ENCODE peak calls at places on chromosomes 16 and 17, in seven cellular contexts. One of them, this sample, is unnamed.

GRCh38 chr17:28521296-28522085 is 15.3 kb downstream of the FOXN1 start:
- DNase-seq in mucosa of gallbladder: no peak
- DNase-seq in foreskin keratinocyte: no peak
- DNase-seq in fibroblast of lung: no peak
- DNase-seq in brain microvascular endothelial cell: no peak
- DNase-seq in amniotic stem cell: no peak
- DNase-seq in nephron progenitor cell: peak
- DNase-seq in this sample: no peak

GRCh38 chr17:72614871-72615626 is 477.4 kb downstream of the SLC39A11 start:
- DNase-seq in amniotic stem cell: no peak
- DNase-seq in brain microvascular endothelial cell: peak
- DNase-seq in foreskin keratinocyte: no peak
- DNase-seq in mucosa of gallbladder: peak
- DNase-seq in fibroblast of lung: peak
- DNase-seq in nephron progenitor cell: peak
- DNase-seq in this sample: peak

GRCh38 chr16:30115238-30115637 is 1.9 kb upstream of the GDPD3 start:
- DNase-seq in fibroblast of lung: no peak
- DNase-seq in foreskin keratinocyte: no peak
- DNase-seq in mucosa of gallbladder: peak
- DNase-seq in nephron progenitor cell: no peak
- DNase-seq in amniotic stem cell: no peak
- DNase-seq in brain microvascular endothelial cell: no peak
- DNase-seq in this sample: no peak

GRCh38 chr17:41413353-41413752 is 11.0 kb downstream of the KRT37 start:
- DNase-seq in mucosa of gallbladder: no peak
- DNase-seq in amniotic stem cell: no peak
- DNase-seq in fibroblast of lung: peak
- DNase-seq in brain microvascular endothelial cell: no peak
- DNase-seq in foreskin keratinocyte: no peak
- DNase-seq in nephron progenitor cell: no peak
- DNase-seq in this sample: no peak

GRCh38 chr17:38534498-38534885 is 71.3 kb downstream of the SRCIN1 start:
- DNase-seq in fibroblast of lung: no peak
- DNase-seq in mucosa of gallbladder: no peak
- DNase-seq in amniotic stem cell: no peak
- DNase-seq in brain microvascular endothelial cell: no peak
- DNase-seq in nephron progenitor cell: no peak
- DNase-seq in foreskin keratinocyte: no peak
- DNase-seq in this sample: no peak

GRCh38 chr17:43801844-43802243 is 21.6 kb downstream of the CFAP97D1 start:
- DNase-seq in foreskin keratinocyte: no peak
- DNase-seq in fibroblast of lung: no peak
- DNase-seq in amniotic stem cell: no peak
- DNase-seq in nephron progenitor cell: no peak
- DNase-seq in brain microvascular endothelial cell: no peak
- DNase-seq in mucosa of gallbladder: no peak
- DNase-seq in this sample: no peak

GRCh38 chr16:10895053-10895946 is 18.3 kb downstream of the CIITA start:
- DNase-seq in nephron progenitor cell: peak
- DNase-seq in foreskin keratinocyte: no peak
- DNase-seq in brain microvascular endothelial cell: peak
- DNase-seq in fibroblast of lung: peak
- DNase-seq in amniotic stem cell: peak
- DNase-seq in mucosa of gallbladder: peak
- DNase-seq in this sample: no peak

GRCh38 chr16:80174416-80174815 is 366.4 kb upstream of the DYNLRB2 start:
- DNase-seq in amniotic stem cell: peak
- DNase-seq in mucosa of gallbladder: no peak
- DNase-seq in brain microvascular endothelial cell: peak
- DNase-seq in fibroblast of lung: peak
- DNase-seq in foreskin keratinocyte: peak
- DNase-seq in nephron progenitor cell: no peak
- DNase-seq in this sample: peak

GRCh38 chr16:30068750-30069574 is 3.4 kb downstream of the ALDOA start:
- DNase-seq in mucosa of gallbladder: no peak
- DNase-seq in nephron progenitor cell: no peak
- DNase-seq in brain microvascular endothelial cell: no peak
- DNase-seq in amniotic stem cell: no peak
- DNase-seq in foreskin keratinocyte: no peak
- DNase-seq in fibroblast of lung: no peak
- DNase-seq in this sample: no peak